ENCODE peak calls at places on chromosomes 3 and 15, in seven cellular contexts. D, Z, F, T, N, U and S are unnamed samples.

GRCh38 chr3:50447290-50447840 is 56.1 kb downstream of the CACNA2D2 start:
- DNase-seq in D (no peak), F (no peak), Z (no peak), N (no peak), T (no peak), U (no peak), S (no peak)

GRCh38 chr3:101171797-101172196 is 148.6 kb downstream of the IMPG2 start:
- DNase-seq in N (no peak), T (no peak), F (no peak), Z (no peak), D (no peak), U (no peak), S (no peak)

GRCh38 chr15:84586641-84587160 is 14.1 kb upstream of the ZSCAN2 start:
- DNase-seq in Z (no peak), T (no peak), F (no peak), N (no peak), D (no peak), U (no peak), S (no peak)

GRCh38 chr15:82680200-82681102 is 29.2 kb downstream of the AP3B2 start:
- DNase-seq in D (peak; percentile 58), N (peak; percentile 62), F (no peak), Z (no peak), T (no peak), U (peak; percentile 83), S (no peak)

GRCh38 chr3:34361921-34362320 is 563.5 kb downstream of the PDCD6IP start:
- DNase-seq in Z (no peak), U (no peak), N (peak; percentile 5), F (no peak), D (no peak), T (no peak), S (no peak)

GRCh38 chr3:115341208-115341607 is 194.1 kb upstream of the ZBTB20 start:
- DNase-seq in F (no peak), N (no peak), T (no peak), D (no peak), U (no peak), Z (peak; percentile 39), S (no peak)

GRCh38 chr15:67101981-67102929 is 36.9 kb downstream of the SMAD3 start:
- DNase-seq in D (no peak), U (no peak), T (no peak), N (no peak), F (no peak), Z (peak; percentile 77), S (no peak)

GRCh38 chr3:149333518-149333859 is at the start of gene TM4SF18:
- DNase-seq in U (no peak), T (no peak), N (no peak), F (peak; percentile 85), D (no peak), Z (no peak), S (no peak)

GRCh38 chr3:119388577-119388976 is 74.8 kb downstream of the TMEM39A start:
- DNase-seq in U (no peak), D (no peak), F (no peak), N (no peak), T (no peak), Z (no peak), S (no peak)

GRCh38 chr3:12193485-12194165 is 34.9 kb upstream of the TIMP4 start:
- DNase-seq in D (no peak), T (peak; percentile 54), U (no peak), N (no peak), Z (peak; percentile 98), F (no peak), S (peak; percentile 40)

GRCh38 chr3:14377044-14377837 is 25.2 kb upstream of the SLC6A6 start:
- DNase-seq in D (no peak), T (no peak), U (no peak), Z (no peak), N (no peak), F (no peak), S (no peak)

GRCh38 chr3:39541917-39542329 is 74.4 kb downstream of the MOBP start:
- DNase-seq in T (no peak), Z (peak; percentile 32), F (peak; percentile 23), U (peak; percentile 20), N (no peak), D (peak; percentile 2), S (no peak)

GRCh38 chr15:76338555-76339301 is 2.2 kb downstream of the ISL2 start:
- DNase-seq in Z (no peak), F (no peak), D (no peak), N (no peak), U (no peak), T (no peak), S (no peak)

GRCh38 chr15:57393081-57393480 is 16.8 kb downstream of the CGNL1 start:
- DNase-seq in Z (no peak), U (no peak), T (no peak), N (no peak), F (no peak), D (no peak), S (no peak)

GRCh38 chr3:61594144-61594977 is 33.0 kb downstream of the PTPRG start:
- DNase-seq in N (no peak), Z (no peak), T (no peak), D (no peak), U (no peak), F (peak; percentile 64), S (no peak)

GRCh38 chr3:69032137-69032536 is 18.7 kb upstream of the EOGT start:
- DNase-seq in T (no peak), U (no peak), D (no peak), Z (peak; percentile 76), N (no peak), F (no peak), S (no peak)

GRCh38 chr15:77975332-77976119 is 102.0 kb downstream of the TBC1D2B start:
- DNase-seq in Z (no peak), F (peak; percentile 54), N (no peak), U (no peak), T (no peak), D (no peak), S (no peak)

GRCh38 chr3:151226825-151227224 is 23.8 kb upstream of the GPR171 start:
- DNase-seq in N (no peak), Z (no peak), U (no peak), T (no peak), F (no peak), D (no peak), S (no peak)

GRCh38 chr3:138975366-138975765 is 28.3 kb downstream of the FOXL2NB start:
- DNase-seq in F (no peak), N (no peak), Z (no peak), D (no peak), U (no peak), T (no peak), S (no peak)

GRCh38 chr3:4060064-4060463 is 243.1 kb upstream of the SETMAR start:
- DNase-seq in F (no peak), D (no peak), Z (peak; percentile 2), N (no peak), U (no peak), T (no peak), S (no peak)

GRCh38 chr3:168881804-168882203 is 781.7 kb downstream of the MECOM start:
- DNase-seq in N (no peak), Z (peak; percentile 23), D (no peak), T (no peak), U (no peak), F (no peak), S (no peak)

GRCh38 chr15:65792988-65793812 is 1.1 kb upstream of the DENND4A start:
- DNase-seq in U (no peak), D (no peak), T (no peak), N (no peak), F (no peak), Z (no peak), S (no peak)

GRCh38 chr3:97863025-97863424 is 41.2 kb downstream of the CRYBG3 start:
- DNase-seq in T (no peak), U (no peak), N (no peak), D (no peak), F (no peak), Z (peak; percentile 29), S (no peak)

GRCh38 chr3:142724682-142725351 is 983 bp downstream of the TRPC1 start:
- DNase-seq in U (peak; percentile 18), D (no peak), F (peak; percentile 74), N (no peak), Z (peak; percentile 16), T (no peak), S (no peak)

GRCh38 chr3:81998139-81998755 is 236.8 kb upstream of the GBE1 start:
- DNase-seq in F (peak; percentile 82), U (no peak), D (no peak), N (no peak), Z (no peak), T (no peak), S (no peak)

GRCh38 chr3:15875016-15875689 is 77.4 kb upstream of the ANKRD28 start:
- DNase-seq in F (no peak), T (no peak), D (no peak), U (no peak), Z (peak; percentile 77), N (no peak), S (no peak)

GRCh38 chr3:192090586-192090985 is 629.6 kb downstream of the PYDC2 start:
- DNase-seq in D (no peak), N (no peak), Z (no peak), T (no peak), U (peak; percentile 11), F (no peak), S (no peak)

GRCh38 chr3:176296066-176296597 is 901.1 kb downstream of the TBL1XR1 start:
- DNase-seq in F (no peak), T (no peak), Z (no peak), D (no peak), N (no peak), U (no peak), S (no peak)

GRCh38 chr3:127779747-127780146 is 42.6 kb downstream of the MGLL start:
- DNase-seq in D (no peak), N (no peak), F (no peak), T (no peak), Z (peak; percentile 24), U (no peak), S (peak; percentile 58)

GRCh38 chr3:134002326-134002725 is 27.4 kb downstream of the SLCO2A1 start:
- DNase-seq in N (no peak), F (no peak), D (no peak), T (no peak), Z (peak; percentile 86), U (no peak), S (no peak)

GRCh38 chr15:85870216-85871014 is 75.7 kb upstream of the KLHL25 start:
- DNase-seq in T (no peak), N (no peak), F (no peak), U (peak; percentile 36), Z (no peak), D (no peak), S (no peak)

GRCh38 chr15:69732133-69732532 is 279.5 kb downstream of the RPLP1 start:
- DNase-seq in N (no peak), D (no peak), F (no peak), T (no peak), Z (no peak), U (no peak), S (no peak)

GRCh38 chr3:172449468-172450149 is 1.4 kb upstream of the GHSR start:
- DNase-seq in T (no peak), N (peak; percentile 4), D (peak; percentile 65), F (no peak), Z (no peak), U (no peak), S (no peak)

GRCh38 chr3:127556565-127556964 is 34.0 kb downstream of the TPRA1 start:
- DNase-seq in D (no peak), N (no peak), Z (no peak), U (no peak), T (no peak), F (no peak), S (no peak)

GRCh38 chr3:57848177-57848738 is 92.1 kb downstream of the SLMAP start:
- DNase-seq in Z (no peak), U (no peak), T (no peak), N (no peak), D (no peak), F (no peak), S (no peak)

GRCh38 chr3:62667714-62668113 is 207.5 kb downstream of the CADPS start:
- DNase-seq in T (no peak), N (no peak), D (no peak), F (no peak), Z (no peak), U (no peak), S (no peak)

GRCh38 chr15:77550275-77551251 is 82.1 kb downstream of the LINGO1 start:
- DNase-seq in Z (no peak), F (no peak), N (no peak), U (no peak), D (no peak), T (no peak), S (no peak)